ENCODE peak calls at places on chromosomes 12 and 14, in four cellular contexts. P, O, K and Z are unnamed samples.
A peak's percentile ranks its signal among the peaks of the same experiment; 100 is the strongest.

GRCh38 chr12:81359736-81360135 is 281.9 kb downstream of the ACSS3 start:
- DNase-seq in P (no peak), O (no peak), K (no peak), Z (no peak)

GRCh38 chr12:13258212-13258611 is 61.7 kb downstream of the EMP1 start:
- DNase-seq in P (no peak), O (no peak), K (no peak), Z (no peak)

GRCh38 chr12:25924535-25925001 is 33.9 kb upstream of the RASSF8 start:
- DNase-seq in P (no peak), O (no peak), K (no peak), Z (peak; percentile 88)

GRCh38 chr12:62761658-62762057 is 173.3 kb downstream of the PPM1H start:
- DNase-seq in P (no peak), O (no peak), K (no peak), Z (no peak)

GRCh38 chr12:80791863-80792262 is 75.2 kb downstream of the MYF5 start:
- DNase-seq in P (no peak), O (no peak), K (no peak), Z (no peak)

GRCh38 chr14:22096511-22096890 is 422.9 kb upstream of the OR4E1 start:
- DNase-seq in P (no peak), O (no peak), K (no peak), Z (no peak)

GRCh38 chr12:42976122-42976521 is 386.6 kb upstream of the PRICKLE1 start:
- DNase-seq in P (no peak), O (no peak), K (no peak), Z (no peak)

GRCh38 chr14:28059254-28059653 is 707.3 kb upstream of the FOXG1 start:
- DNase-seq in P (no peak), O (no peak), K (no peak), Z (no peak)

GRCh38 chr14:22883191-22883976 is at the start of gene REM2:
- DNase-seq in P (no peak), O (no peak), K (no peak), Z (no peak)

GRCh38 chr14:24367506-24368214 is at the start of gene NFATC4:
- DNase-seq in P (peak; percentile 88), O (peak; percentile 85), K (no peak), Z (peak; percentile 87)

GRCh38 chr12:52025301-52026172 is 18.8 kb downstream of the TAMALIN start:
- DNase-seq in P (peak; percentile 55), O (peak; percentile 92), K (peak; percentile 91), Z (peak; percentile 67)

GRCh38 chr12:62632521-62632920 is 165.9 kb downstream of the MON2 start:
- DNase-seq in P (peak; percentile 25), O (peak; percentile 71), K (no peak), Z (peak; percentile 25)

GRCh38 chr12:113815031-113815430 is 151.1 kb downstream of the RBM19 start:
- DNase-seq in P (no peak), O (no peak), K (no peak), Z (no peak)

GRCh38 chr12:107330901-107331431 is 237.6 kb upstream of the CRY1 start:
- DNase-seq in P (no peak), O (no peak), K (no peak), Z (no peak)

GRCh38 chr12:69688496-69689427 is 10.3 kb downstream of the BEST3 start:
- DNase-seq in P (peak; percentile 95), O (peak; percentile 94), K (peak; percentile 69), Z (peak; percentile 92)

GRCh38 chr14:68285421-68286179 is 466.0 kb downstream of the RAD51B start:
- DNase-seq in P (no peak), O (no peak), K (peak; percentile 52), Z (no peak)

GRCh38 chr12:2003676-2004112 is 563 bp downstream of the DCP1B start:
- DNase-seq in P (no peak), O (no peak), K (no peak), Z (peak; percentile 12)

GRCh38 chr12:52054231-52054837 is 3.1 kb downstream of the NR4A1 start:
- DNase-seq in P (no peak), O (no peak), K (no peak), Z (no peak)

GRCh38 chr14:73743431-73743931 is 29.3 kb upstream of the PNMA1 start:
- DNase-seq in P (no peak), O (peak; percentile 73), K (no peak), Z (no peak)

GRCh38 chr12:90428881-90429280 is 526.1 kb downstream of the CCER1 start:
- DNase-seq in P (no peak), O (no peak), K (no peak), Z (no peak)

GRCh38 chr12:128818065-128819022 is 5.4 kb downstream of the SLC15A4 start:
- DNase-seq in P (peak; percentile 79), O (no peak), K (no peak), Z (peak; percentile 46)

GRCh38 chr12:108559748-108560147 is 1.2 kb downstream of the SART3 start:
- DNase-seq in P (no peak), O (no peak), K (no peak), Z (no peak)

GRCh38 chr12:49491823-49492222 is 47.0 kb upstream of the KCNH3 start:
- DNase-seq in P (peak; percentile 70), O (no peak), K (no peak), Z (no peak)

GRCh38 chr12:79127268-79127895 is 262.8 kb downstream of the SYT1 start:
- DNase-seq in P (peak; percentile 100), O (no peak), K (no peak), Z (peak; percentile 85)

GRCh38 chr14:99277534-99277933 is 5.5 kb upstream of the BCL11B start:
- DNase-seq in P (peak; percentile 26), O (no peak), K (no peak), Z (no peak)

GRCh38 chr12:124086299-124086898 is 113.4 kb downstream of the ZNF664 start:
- DNase-seq in P (no peak), O (no peak), K (no peak), Z (no peak)

GRCh38 chr12:46266382-46266791 is 2.5 kb downstream of the SLC38A1 start:
- DNase-seq in P (peak; percentile 30), O (no peak), K (no peak), Z (no peak)

GRCh38 chr12:76455582-76456345 is 103.8 kb downstream of the OSBPL8 start:
- DNase-seq in P (peak; percentile 90), O (no peak), K (no peak), Z (peak; percentile 92)

GRCh38 chr14:87005336-87005735 is 987.6 kb downstream of the GALC start:
- DNase-seq in P (no peak), O (no peak), K (no peak), Z (no peak)

GRCh38 chr12:12249216-12250050 is 17.4 kb downstream of the LRP6 start:
- DNase-seq in P (no peak), O (no peak), K (no peak), Z (no peak)

GRCh38 chr14:49975286-49975685 is 82.4 kb downstream of the ARF6 start:
- DNase-seq in P (peak; percentile 96), O (no peak), K (no peak), Z (peak; percentile 93)

GRCh38 chr12:57841445-57841844 is 5.1 kb downstream of the CTDSP2 start:
- DNase-seq in P (no peak), O (no peak), K (no peak), Z (no peak)

GRCh38 chr12:133130808-133131128 is 341 bp downstream of the ZNF10 start:
- DNase-seq in P (no peak), O (peak; percentile 62), K (no peak), Z (no peak)

GRCh38 chr14:39265741-39266588 is 32.2 kb downstream of the MIA2 start:
- DNase-seq in P (peak; percentile 50), O (peak; percentile 87), K (no peak), Z (peak; percentile 3)

GRCh38 chr14:101201535-101202125 is 298.1 kb upstream of the RTL1 start:
- DNase-seq in P (no peak), O (peak; percentile 21), K (no peak), Z (no peak)

GRCh38 chr12:26100966-26101744 is 23.7 kb downstream of the BHLHE41 start:
- DNase-seq in P (no peak), O (no peak), K (no peak), Z (no peak)

GRCh38 chr12:57619434-57620244 is 8.4 kb downstream of the ARHGEF25 start:
- DNase-seq in P (no peak), O (peak; percentile 48), K (no peak), Z (no peak)

GRCh38 chr14:60188696-60189095 is 23.5 kb upstream of the DHRS7 start:
- DNase-seq in P (no peak), O (no peak), K (no peak), Z (no peak)

GRCh38 chr14:60189923-60190840 is 25.0 kb upstream of the DHRS7 start:
- DNase-seq in P (no peak), O (no peak), K (no peak), Z (no peak)

GRCh38 chr14:60184597-60185555 is 19.7 kb upstream of the DHRS7 start:
- DNase-seq in P (no peak), O (no peak), K (no peak), Z (no peak)

GRCh38 chr14:60183724-60184596 is 18.8 kb upstream of the DHRS7 start:
- DNase-seq in P (peak; percentile 46), O (no peak), K (no peak), Z (peak; percentile 71)

GRCh38 chr14:60188115-60188514 is 22.9 kb upstream of the DHRS7 start:
- DNase-seq in P (no peak), O (no peak), K (no peak), Z (no peak)
- TF ChIP-seq CTCF in P (no peak), O (no peak), K (no peak), Z (peak; percentile 17)

GRCh38 chr12:71639341-71639760 is 24.3 kb downstream of the ZFC3H1 start:
- DNase-seq in P (no peak), O (no peak), K (no peak), Z (no peak)
- TF ChIP-seq CTCF in P (no peak), O (no peak), K (no peak), Z (peak; percentile 57)

GRCh38 chr14:52013984-52014600 is 24.7 kb downstream of the RTRAF start:
- DNase-seq in P (no peak), O (peak; percentile 54), K (no peak), Z (no peak)
- TF ChIP-seq CTCF in P (peak; percentile 14), O (no peak), K (peak; percentile 30), Z (peak; percentile 66)

DNA sequence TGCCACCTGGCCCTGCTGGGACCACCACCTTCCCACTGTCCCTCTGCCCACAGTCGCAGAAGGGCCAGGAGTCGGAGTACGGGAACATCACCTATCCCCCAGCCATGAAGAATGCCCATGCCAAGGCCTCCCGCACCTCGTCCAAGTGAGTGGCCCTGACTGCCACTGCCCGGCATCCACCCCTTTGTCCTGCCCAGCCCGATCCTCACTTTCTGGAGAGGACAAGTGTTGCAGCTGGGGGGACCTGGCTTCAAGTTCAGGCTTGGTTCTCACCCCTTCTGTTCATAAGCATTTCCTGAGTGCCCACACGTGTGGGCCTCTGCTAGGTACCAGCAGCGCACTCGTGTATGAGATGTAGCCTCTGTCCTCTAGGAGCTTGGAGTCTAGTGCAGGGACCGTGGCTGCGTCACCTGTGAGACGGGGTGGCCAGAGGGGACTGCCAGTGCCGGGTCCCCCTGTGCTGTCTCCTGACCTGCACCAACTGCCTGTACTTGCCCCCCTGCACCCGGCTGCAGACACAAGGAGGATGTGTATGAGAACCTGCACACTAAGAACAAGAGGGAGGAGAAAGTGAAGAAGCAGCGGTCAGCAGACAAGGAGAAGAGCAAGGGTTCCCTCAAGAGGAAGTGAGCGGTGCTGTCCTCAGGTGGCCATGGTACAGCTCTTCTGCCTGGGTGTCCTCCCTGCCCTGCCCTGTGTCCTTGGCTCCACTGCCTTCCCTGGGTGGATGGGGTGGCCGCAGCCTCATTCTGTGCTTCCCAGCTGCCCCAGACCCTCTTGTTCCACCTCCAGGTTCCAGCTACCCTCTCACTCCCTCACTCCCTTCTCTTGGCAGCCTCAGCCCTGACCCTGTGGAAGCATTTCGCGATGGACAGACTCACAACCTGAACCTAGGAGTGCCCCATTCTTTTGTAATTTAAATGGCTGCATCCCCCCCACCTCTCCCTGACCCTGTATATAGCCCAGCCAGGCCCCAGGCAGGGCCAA is 9.4 kb downstream of the PTPN6 start:
- DNase-seq in P (peak; percentile 16), O (peak; percentile 46), K (no peak), Z (peak; percentile 52)
- TF ChIP-seq CTCF in P (no peak), O (no peak), K (peak; percentile 43), Z (peak; percentile 38)